ENCODE peak calls at places on chromosomes 12 and 14, in four cellular contexts. One of them, this sample, is unnamed.

GRCh38 chr14:85566603-85567002 is 36.7 kb downstream of the FLRT2 start:
- DNase-seq in K562: no peak
- DNase-seq in H1: no peak
- DNase-seq in SK-N-SH: no peak
- DNase-seq in this sample: no peak

GRCh38 chr14:104506461-104507253 is 72.9 kb upstream of the C14orf180 start:
- DNase-seq in K562: no peak
- DNase-seq in H1: peak; percentile 34
- DNase-seq in SK-N-SH: no peak
- DNase-seq in this sample: no peak

GRCh38 chr12:2084553-2085296 is 31.9 kb downstream of the CACNA1C start:
- DNase-seq in K562: no peak
- DNase-seq in H1: no peak
- DNase-seq in SK-N-SH: no peak
- DNase-seq in this sample: no peak

GRCh38 chr12:64724201-64724745 is 34.9 kb downstream of the GNS start:
- DNase-seq in K562: no peak
- DNase-seq in H1: no peak
- DNase-seq in SK-N-SH: no peak
- DNase-seq in this sample: no peak

GRCh38 chr14:82122678-82123077 is 589.0 kb upstream of the SEL1L start:
- DNase-seq in K562: no peak
- DNase-seq in H1: no peak
- DNase-seq in SK-N-SH: no peak
- DNase-seq in this sample: no peak

GRCh38 chr12:28191018-28191595 is 851 bp downstream of the CCDC91 start:
- DNase-seq in K562: peak; percentile 67
- DNase-seq in H1: no peak
- DNase-seq in SK-N-SH: peak; percentile 21
- DNase-seq in this sample: no peak

GRCh38 chr14:94370524-94370910 is 17.9 kb downstream of the SERPINA1 start:
- DNase-seq in K562: no peak
- DNase-seq in H1: no peak
- DNase-seq in SK-N-SH: no peak
- DNase-seq in this sample: no peak

GRCh38 chr14:75886661-75887348 is 95.0 kb downstream of the TGFB3 start:
- DNase-seq in K562: no peak
- DNase-seq in H1: no peak
- DNase-seq in SK-N-SH: no peak
- DNase-seq in this sample: no peak

GRCh38 chr12:55073043-55074022 is 52.9 kb upstream of the OR9K2 start:
- DNase-seq in K562: peak; percentile 79
- DNase-seq in H1: peak; percentile 81
- DNase-seq in SK-N-SH: peak; percentile 52
- DNase-seq in this sample: peak; percentile 78

GRCh38 chr14:74627071-74627470 is 15.0 kb upstream of the LTBP2 start:
- DNase-seq in K562: no peak
- DNase-seq in H1: no peak
- DNase-seq in SK-N-SH: no peak
- DNase-seq in this sample: no peak

GRCh38 chr12:103852498-103852992 is 11.5 kb upstream of the NT5DC3 start:
- DNase-seq in K562: no peak
- DNase-seq in H1: no peak
- DNase-seq in SK-N-SH: no peak
- DNase-seq in this sample: no peak

GRCh38 chr12:56668197-56668457 is 20.0 kb downstream of the PTGES3 start:
- DNase-seq in K562: no peak
- DNase-seq in H1: no peak
- DNase-seq in SK-N-SH: no peak
- DNase-seq in this sample: no peak

GRCh38 chr12:117583677-117584076 is 222.3 kb upstream of the NOS1 start:
- DNase-seq in K562: no peak
- DNase-seq in H1: no peak
- DNase-seq in SK-N-SH: no peak
- DNase-seq in this sample: no peak

GRCh38 chr14:101364503-101365328 is 196.6 kb upstream of the DIO3 start:
- DNase-seq in K562: no peak
- DNase-seq in H1: no peak
- DNase-seq in SK-N-SH: peak; percentile 23
- DNase-seq in this sample: no peak

GRCh38 chr12:109982211-109982610 is 14.0 kb downstream of the GIT2 start:
- DNase-seq in K562: no peak
- DNase-seq in H1: no peak
- DNase-seq in SK-N-SH: no peak
- DNase-seq in this sample: no peak

GRCh38 chr14:89493877-89494634 is 77.0 kb upstream of the FOXN3 start:
- DNase-seq in K562: no peak
- DNase-seq in H1: no peak
- DNase-seq in SK-N-SH: peak; percentile 31
- DNase-seq in this sample: no peak

GRCh38 chr12:71504471-71504852 is 64.9 kb downstream of the LGR5 start:
- DNase-seq in K562: no peak
- DNase-seq in H1: no peak
- DNase-seq in SK-N-SH: no peak
- DNase-seq in this sample: no peak

GRCh38 chr12:59113831-59114273 is 193.5 kb upstream of the LRIG3 start:
- DNase-seq in K562: peak; percentile 67
- DNase-seq in H1: peak; percentile 88
- DNase-seq in SK-N-SH: peak; percentile 42
- DNase-seq in this sample: peak; percentile 85

GRCh38 chr12:26721800-26722199 is 111.2 kb downstream of the ITPR2 start:
- DNase-seq in K562: peak; percentile 9
- DNase-seq in H1: no peak
- DNase-seq in SK-N-SH: no peak
- DNase-seq in this sample: no peak

GRCh38 chr12:2258035-2258434 is 205.2 kb downstream of the CACNA1C start:
- DNase-seq in K562: no peak
- DNase-seq in H1: no peak
- DNase-seq in SK-N-SH: no peak
- DNase-seq in this sample: no peak

GRCh38 chr12:68291396-68292036 is 38.1 kb upstream of the IL22 start:
- DNase-seq in K562: no peak
- DNase-seq in H1: no peak
- DNase-seq in SK-N-SH: no peak
- DNase-seq in this sample: no peak

GRCh38 chr14:72755766-72756165 is 138.1 kb downstream of the DPF3 start:
- DNase-seq in K562: no peak
- DNase-seq in H1: no peak
- DNase-seq in SK-N-SH: no peak
- DNase-seq in this sample: no peak

GRCh38 chr12:120984351-120984898 is 6.1 kb downstream of the HNF1A start:
- DNase-seq in K562: no peak
- DNase-seq in H1: no peak
- DNase-seq in SK-N-SH: peak; percentile 79
- DNase-seq in this sample: no peak

GRCh38 chr12:50055831-50056628 is 1.4 kb upstream of the ASIC1 start:
- DNase-seq in K562: peak; percentile 77
- DNase-seq in H1: peak; percentile 82
- DNase-seq in SK-N-SH: peak; percentile 86
- DNase-seq in this sample: peak; percentile 72

GRCh38 chr12:120481022-120481767 is 11.6 kb upstream of the SRSF9 start:
- DNase-seq in K562: peak; percentile 36
- DNase-seq in H1: no peak
- DNase-seq in SK-N-SH: no peak
- DNase-seq in this sample: no peak

GRCh38 chr14:105123266-105123665 is 45.3 kb downstream of the JAG2 start:
- DNase-seq in K562: no peak
- DNase-seq in H1: no peak
- DNase-seq in SK-N-SH: no peak
- DNase-seq in this sample: no peak

GRCh38 chr12:67355428-67356385 is 86.5 kb downstream of the CAND1 start:
- DNase-seq in K562: peak; percentile 52
- DNase-seq in H1: no peak
- DNase-seq in SK-N-SH: peak; percentile 40
- DNase-seq in this sample: no peak

GRCh38 chr12:99605-100004 is 33.0 kb downstream of the IQSEC3 start:
- DNase-seq in K562: no peak
- DNase-seq in H1: no peak
- DNase-seq in SK-N-SH: no peak
- DNase-seq in this sample: no peak

GRCh38 chr12:15526033-15526432 is 203.7 kb downstream of the PTPRO start:
- DNase-seq in K562: no peak
- DNase-seq in H1: no peak
- DNase-seq in SK-N-SH: no peak
- DNase-seq in this sample: no peak

GRCh38 chr14:102620413-102620812 is 28.0 kb downstream of the RCOR1 start:
- DNase-seq in K562: no peak
- DNase-seq in H1: no peak
- DNase-seq in SK-N-SH: no peak
- DNase-seq in this sample: no peak

GRCh38 chr12:21941522-21942376 is 523 bp upstream of the ABCC9 start:
- DNase-seq in K562: peak; percentile 24
- DNase-seq in H1: peak; percentile 51
- DNase-seq in SK-N-SH: peak; percentile 33
- DNase-seq in this sample: peak; percentile 71

GRCh38 chr14:59028476-59029202 is 159.8 kb upstream of the DAAM1 start:
- DNase-seq in K562: peak; percentile 47
- DNase-seq in H1: peak; percentile 62
- DNase-seq in SK-N-SH: peak; percentile 69
- DNase-seq in this sample: peak; percentile 61

GRCh38 chr14:21069388-21070082 is 569 bp upstream of the ARHGEF40 start:
- DNase-seq in K562: no peak
- DNase-seq in H1: peak; percentile 81
- DNase-seq in SK-N-SH: peak; percentile 77
- DNase-seq in this sample: peak; percentile 71

GRCh38 chr14:78737606-78738005 is 567.4 kb downstream of the NRXN3 start:
- DNase-seq in K562: no peak
- DNase-seq in H1: no peak
- DNase-seq in SK-N-SH: no peak
- DNase-seq in this sample: no peak

DNA sequence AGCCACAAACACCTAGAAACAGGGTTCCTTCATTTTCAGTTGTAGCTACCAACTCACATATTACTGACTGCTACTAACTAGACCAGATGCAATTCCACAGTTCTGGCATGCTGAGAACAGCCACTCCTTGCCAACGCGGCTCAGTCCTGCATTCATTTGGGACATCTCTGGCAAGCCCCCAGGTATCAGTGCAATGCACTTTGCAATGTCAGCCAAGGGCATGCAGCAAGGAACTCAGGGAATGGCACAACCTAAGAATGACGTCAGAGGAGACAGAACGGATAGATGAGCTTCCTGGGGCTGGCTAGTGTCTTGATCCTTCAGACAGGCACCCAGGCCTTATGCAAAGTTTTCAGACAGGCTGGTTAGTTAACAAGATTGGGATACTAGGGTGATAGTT is 29.6 kb downstream of the MAP3K9 start:
- DNase-seq in K562: no peak
- DNase-seq in H1: no peak
- DNase-seq in SK-N-SH: no peak
- DNase-seq in this sample: no peak
- TF ChIP-seq TEAD4 in K562: no peak
- TF ChIP-seq TEAD4 in H1: no peak
- TF ChIP-seq TEAD4 in SK-N-SH: no peak
- TF ChIP-seq TEAD4 in this sample: no peak

DNA sequence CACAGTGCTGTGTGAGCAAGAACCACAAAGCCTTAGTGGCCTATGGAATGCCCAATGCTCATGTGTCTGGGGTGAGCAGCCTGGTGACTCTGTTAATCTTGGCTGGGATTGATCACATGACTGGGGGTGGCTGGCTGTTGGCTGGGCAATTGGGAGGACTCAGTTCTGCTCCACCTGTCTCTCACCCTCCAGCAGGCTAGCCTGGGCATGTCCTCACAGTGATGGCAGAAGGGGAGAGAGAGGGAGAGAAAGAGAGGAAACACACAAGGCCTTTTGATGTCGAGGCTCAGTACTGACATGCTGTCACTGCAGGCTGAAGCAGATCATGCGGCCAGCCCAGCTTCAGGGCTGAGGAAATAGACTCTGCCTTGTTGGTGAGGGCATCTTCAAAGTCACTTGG is 136.8 kb downstream of the TBX5 start:
- DNase-seq in K562: no peak
- DNase-seq in H1: no peak
- DNase-seq in SK-N-SH: no peak
- DNase-seq in this sample: no peak
- TF ChIP-seq TEAD4 in K562: no peak
- TF ChIP-seq TEAD4 in H1: no peak
- TF ChIP-seq TEAD4 in SK-N-SH: no peak
- TF ChIP-seq TEAD4 in this sample: no peak

GRCh38 chr14:61033024-61033423 is 52.0 kb downstream of the SLC38A6 start:
- DNase-seq in K562: no peak
- DNase-seq in H1: no peak
- DNase-seq in SK-N-SH: peak; percentile 22
- DNase-seq in this sample: no peak

GRCh38 chr14:61034416-61035100 is 53.5 kb downstream of the SLC38A6 start:
- DNase-seq in K562: no peak
- DNase-seq in H1: no peak
- DNase-seq in SK-N-SH: no peak
- DNase-seq in this sample: no peak

GRCh38 chr14:61031026-61031425 is 50.0 kb downstream of the SLC38A6 start:
- DNase-seq in K562: no peak
- DNase-seq in H1: no peak
- DNase-seq in SK-N-SH: no peak
- DNase-seq in this sample: no peak

DNA sequence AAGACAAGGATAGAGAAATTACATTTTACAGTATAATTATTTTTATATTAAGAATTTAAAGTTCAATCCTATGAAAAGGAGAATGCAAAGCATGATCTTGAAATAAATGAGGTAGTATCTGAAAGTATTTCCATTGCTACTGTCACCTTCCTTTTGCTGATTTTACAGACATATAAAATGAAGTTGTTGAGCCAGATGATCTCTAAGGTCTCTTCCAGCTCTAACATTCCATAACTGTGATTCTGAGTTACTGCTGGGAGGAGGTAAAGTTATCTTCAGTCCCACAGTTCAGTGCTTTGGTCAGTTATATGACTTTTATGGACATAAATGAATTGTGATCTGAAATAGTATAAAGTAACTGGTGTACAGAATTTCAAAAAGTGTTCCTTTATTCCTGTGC is 52.8 kb downstream of the SLC38A6 start:
- DNase-seq in K562: no peak
- DNase-seq in H1: no peak
- DNase-seq in SK-N-SH: no peak
- DNase-seq in this sample: no peak
- TF ChIP-seq TEAD4 in K562: no peak
- TF ChIP-seq TEAD4 in H1: no peak
- TF ChIP-seq TEAD4 in SK-N-SH: no peak
- TF ChIP-seq TEAD4 in this sample: no peak

DNA sequence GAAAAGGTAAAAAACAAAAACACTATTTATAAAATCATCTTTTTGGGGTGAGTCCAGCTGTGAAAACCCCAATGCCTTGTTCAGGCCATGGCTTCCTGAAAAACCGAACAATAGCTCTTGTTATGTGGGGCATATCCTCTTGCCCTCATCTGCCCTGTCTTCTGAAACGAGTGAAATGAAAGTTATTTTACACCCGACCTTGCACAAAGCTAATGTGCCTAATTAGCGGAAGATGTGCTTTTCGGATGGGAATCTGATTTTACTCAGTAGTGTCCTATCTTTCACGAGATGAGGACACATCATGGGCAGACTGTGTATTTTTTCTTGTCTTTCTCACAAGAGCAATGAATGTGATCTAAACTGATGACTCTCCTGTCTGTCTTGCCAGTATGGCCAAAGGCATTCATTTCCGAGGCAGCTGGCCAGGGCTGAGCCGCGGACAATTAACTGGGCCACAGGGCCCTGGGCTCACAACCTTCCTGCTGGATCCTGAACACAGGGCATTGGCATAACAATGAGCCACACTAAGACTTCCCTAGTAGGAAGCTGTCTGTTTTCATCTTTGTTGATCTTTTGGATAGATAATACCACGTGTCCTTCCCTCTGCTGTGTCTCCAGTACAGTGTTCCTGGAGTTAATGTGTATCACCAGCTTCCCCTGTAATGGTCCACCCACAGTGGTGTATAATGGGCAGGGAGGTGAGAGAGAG is 86.0 kb upstream of the HIF1A start:
- DNase-seq in K562: no peak
- DNase-seq in H1: no peak
- DNase-seq in SK-N-SH: peak; percentile 50
- DNase-seq in this sample: peak; percentile 63
- TF ChIP-seq TEAD4 in K562: no peak
- TF ChIP-seq TEAD4 in H1: no peak
- TF ChIP-seq TEAD4 in SK-N-SH: no peak
- TF ChIP-seq TEAD4 in this sample: no peak

This sample was measured in WTC11.